ENCODE peak calls at places on chromosomes 2 and 18, in five cellular contexts. Q, V, H, A and B are unnamed samples.

GRCh38 chr18:5970032-5970431 is 74.7 kb upstream of the TMEM200C start:
- DNase-seq in Q (no peak), V (no peak), H (no peak), A (no peak), B (no peak)

GRCh38 chr2:169225233-169225750 is 137.0 kb downstream of the LRP2 start:
- DNase-seq in Q (no peak), V (no peak), H (no peak), A (no peak), B (no peak)

GRCh38 chr2:113103958-113104627 is 23.3 kb upstream of the IL1RN start:
- DNase-seq in Q (no peak), V (no peak), H (no peak), A (no peak), B (no peak)

GRCh38 chr2:17583646-17584045 is 43.1 kb downstream of the VSNL1 start:
- DNase-seq in Q (no peak), V (no peak), H (no peak), A (no peak), B (no peak)

GRCh38 chr2:109210431-109211200 is 81.6 kb downstream of the SH3RF3 start:
- DNase-seq in Q (no peak), V (no peak), H (no peak), A (no peak), B (peak)

GRCh38 chr2:3222636-3223035 is 155.0 kb downstream of the EIPR1 start:
- DNase-seq in Q (peak), V (no peak), H (no peak), A (peak), B (no peak)

GRCh38 chr2:154945977-154946376 is 247.5 kb downstream of the KCNJ3 start:
- DNase-seq in Q (no peak), V (no peak), H (no peak), A (no peak), B (no peak)

GRCh38 chr2:202035089-202035940 is 1.7 kb downstream of the FZD7 start:
- DNase-seq in Q (no peak), V (no peak), H (peak), A (peak), B (no peak)

GRCh38 chr2:9803023-9803805 is 40.1 kb upstream of the TAF1B start:
- DNase-seq in Q (no peak), V (no peak), H (peak), A (no peak), B (no peak)

GRCh38 chr2:105769504-105769903 is 24.8 kb downstream of the NCK2 start:
- DNase-seq in Q (no peak), V (no peak), H (peak), A (no peak), B (no peak)

GRCh38 chr2:96090181-96090500 is 26.2 kb downstream of the ADRA2B start:
- DNase-seq in Q (no peak), V (no peak), H (no peak), A (no peak), B (no peak)

GRCh38 chr2:121475811-121476571 is 54.7 kb upstream of the RNU4ATAC start:
- DNase-seq in Q (no peak), V (no peak), H (no peak), A (no peak), B (no peak)

GRCh38 chr18:35089918-35090550 is 48.8 kb downstream of the MAPRE2 start:
- DNase-seq in Q (no peak), V (no peak), H (no peak), A (no peak), B (no peak)

GRCh38 chr2:86193901-86194567 is 1.2 kb downstream of the IMMT start:
- DNase-seq in Q (no peak), V (no peak), H (no peak), A (no peak), B (peak)

GRCh38 chr2:55232863-55233657 is 572 bp downstream of the RPS27A start:
- DNase-seq in Q (peak), V (no peak), H (peak), A (peak), B (peak)

GRCh38 chr2:190607014-190607597 is 41.8 kb upstream of the NAB1 start:
- DNase-seq in Q (no peak), V (peak), H (no peak), A (no peak), B (no peak)

GRCh38 chr2:28368417-28368798 is 24.2 kb upstream of the FOSL2 start:
- DNase-seq in Q (no peak), V (no peak), H (no peak), A (no peak), B (no peak)

GRCh38 chr2:31365834-31366505 is 48.6 kb downstream of the XDH start:
- DNase-seq in Q (no peak), V (no peak), H (no peak), A (no peak), B (no peak)

GRCh38 chr2:160613466-160614153 is 120.0 kb upstream of the RBMS1 start:
- DNase-seq in Q (no peak), V (no peak), H (no peak), A (no peak), B (no peak)